ENCODE peak calls at places on chromosomes 3 and 15, in six cellular contexts. K, H, L, I, X and R are unnamed samples. For H3K4me1, the result is how much of the 10 kb centered on the place peaks cover.

GRCh38 chr3:9749333-9749662 is 454 bp upstream of the OGG1 start:
- DNase-seq in H (no peak), L (no peak), I (no peak), X (no peak), K (no peak), R (no peak)

GRCh38 chr3:14902719-14903118 is 44.7 kb upstream of the NR2C2 start:
- DNase-seq in I (no peak), K (no peak), L (peak), X (no peak), H (no peak), R (no peak)

GRCh38 chr3:80285370-80285769 is 517.6 kb upstream of the ROBO1 start:
- DNase-seq in H (no peak), X (no peak), I (no peak), K (peak), L (peak), R (peak)

GRCh38 chr3:88947013-88947412 is 160.4 kb upstream of the EPHA3 start:
- DNase-seq in H (no peak), I (no peak), L (no peak), X (no peak), K (no peak), R (no peak)

GRCh38 chr3:84126160-84126559 is 832.6 kb upstream of the CADM2 start:
- DNase-seq in L (no peak), X (no peak), H (no peak), I (no peak), K (no peak), R (no peak)

GRCh38 chr3:193574488-193575072 is 18.4 kb upstream of the OPA1 start:
- DNase-seq in K (peak), X (no peak), I (no peak), L (no peak), H (no peak), R (no peak)

GRCh38 chr3:46881819-46882376 is 4.4 kb downstream of the PTH1R start:
- DNase-seq in I (no peak), K (no peak), X (no peak), H (no peak), L (peak), R (peak)

GRCh38 chr15:63491979-63492378 is 12.4 kb upstream of the USP3 start:
- DNase-seq in X (no peak), H (no peak), K (no peak), L (peak), I (peak), R (no peak)

GRCh38 chr3:150227839-150228238 is 180.3 kb upstream of the TSC22D2 start:
- DNase-seq in L (peak), I (peak), H (peak), K (peak), X (peak), R (peak)

GRCh38 chr15:41115088-41115651 is 910 bp downstream of the INO80 start:
- DNase-seq in I (peak), L (peak), H (no peak), K (peak), X (peak), R (peak)

GRCh38 chr3:195907730-195908438 is 467 bp downstream of the TNK2 start:
- DNase-seq in H (peak), I (no peak), X (no peak), L (no peak), K (peak), R (no peak)

GRCh38 chr15:63553388-63553791 is 43.8 kb upstream of the FBXL22 start:
- DNase-seq in H (no peak), L (peak), X (no peak), I (peak), K (peak), R (peak)

GRCh38 chr15:92336588-92336987 is 57.1 kb upstream of the ST8SIA2 start:
- DNase-seq in I (no peak), L (no peak), H (no peak), K (no peak), X (no peak), R (no peak)

GRCh38 chr3:113055201-113055600 is 64.4 kb downstream of the GTPBP8 start:
- DNase-seq in X (no peak), H (no peak), L (no peak), K (no peak), I (no peak), R (peak)

GRCh38 chr3:26964313-26964712 is 341.7 kb downstream of the LRRC3B start:
- DNase-seq in K (no peak), H (no peak), L (no peak), X (no peak), I (no peak), R (no peak)

GRCh38 chr3:159824341-159824740 is 164.3 kb upstream of the IL12A start:
- DNase-seq in H (no peak), K (peak), L (peak), X (peak), I (peak), R (peak)

GRCh38 chr3:32138545-32139104 is 32.2 kb downstream of the GPD1L start:
- DNase-seq in X (no peak), I (peak), L (peak), K (no peak), H (no peak), R (no peak)

GRCh38 chr15:84979651-84980050 is 2.0 kb upstream of the PDE8A start:
- DNase-seq in K (no peak), I (no peak), H (no peak), X (no peak), L (no peak), R (no peak)

GRCh38 chr15:83324799-83325198 is 40.3 kb upstream of the BNC1 start:
- DNase-seq in H (no peak), L (no peak), X (no peak), I (no peak), K (no peak), R (no peak)

GRCh38 chr3:73719413-73719831 is 94.7 kb upstream of the PDZRN3 start:
- DNase-seq in H (no peak), L (peak), K (no peak), I (peak), X (no peak), R (peak)

DNA sequence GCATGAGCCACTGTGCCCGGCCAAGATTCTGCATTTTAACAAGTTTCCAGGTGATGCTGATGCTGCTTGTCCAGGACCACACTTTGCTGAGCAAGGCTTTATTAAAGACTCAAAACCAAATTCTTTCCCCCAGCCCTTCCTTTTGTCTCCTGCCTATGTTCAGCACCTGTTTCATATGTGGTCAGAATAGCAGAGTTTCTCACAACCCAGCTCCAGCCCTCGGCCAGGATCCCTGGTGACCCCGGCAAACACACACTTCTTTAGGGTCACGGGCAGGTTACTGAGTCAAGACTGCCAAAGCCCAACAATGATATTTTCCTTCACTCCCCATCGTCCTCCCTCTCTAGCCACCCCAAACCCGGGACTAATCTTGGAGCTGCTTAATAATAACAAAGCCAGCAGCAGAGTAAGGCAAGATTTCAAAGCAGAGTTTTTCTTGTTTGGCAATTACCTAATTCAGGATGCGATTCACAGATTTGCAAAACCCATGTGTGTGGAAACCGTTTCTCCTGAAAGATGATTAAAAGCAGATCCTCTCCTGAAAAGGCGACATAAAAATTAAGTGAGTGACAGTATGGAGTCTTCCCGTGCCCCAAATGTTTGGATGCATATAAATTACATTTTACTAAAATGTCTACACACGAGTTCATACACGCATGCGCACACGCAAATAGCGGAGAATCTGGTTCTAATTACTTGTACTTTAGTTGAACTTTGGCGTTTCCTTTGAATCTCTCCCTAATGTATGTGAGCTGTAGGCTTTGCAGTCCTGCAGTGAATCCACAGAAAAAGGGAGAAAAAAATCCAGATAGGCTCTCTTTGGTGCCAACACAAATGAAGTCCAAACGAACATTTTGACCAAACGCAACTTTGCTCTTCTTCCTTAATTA is 25.7 kb downstream of the RARB start:
- DNase-seq in I (peak), H (peak), L (peak), X (no peak), K (no peak), R (peak)
- H3K9ac ChIP-seq in I (no peak), H (no peak), L (no peak), X (no peak), K (no peak), R (no peak)

DNA sequence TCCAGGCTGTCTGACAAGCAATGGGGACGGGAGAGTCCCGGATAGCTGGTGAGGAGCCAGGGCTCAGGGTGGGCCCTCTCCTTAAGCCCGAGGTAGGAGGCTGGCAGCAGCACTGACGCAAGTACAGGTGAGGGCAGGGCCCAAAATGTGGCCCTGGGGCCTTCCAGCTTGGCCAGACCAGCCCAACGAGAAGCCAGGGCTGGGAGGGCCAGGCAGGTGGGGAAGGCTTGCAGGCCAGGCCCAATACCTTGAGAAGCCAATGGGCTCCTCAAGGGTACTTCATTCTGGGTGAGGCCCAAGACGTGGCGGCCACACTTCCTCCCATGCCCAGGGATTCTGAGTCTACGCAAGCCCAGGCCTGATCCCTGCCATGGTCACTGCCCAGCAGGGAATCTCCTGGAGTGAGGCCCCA is 37.2 kb downstream of the AMOTL2 start:
- DNase-seq in H (no peak), K (no peak), L (no peak), I (no peak), X (no peak), R (no peak)
- H3K4me1 ChIP-seq in H (under half), K (under half), L (under half), I (under half), X (half or more), R (half or more)

DNA sequence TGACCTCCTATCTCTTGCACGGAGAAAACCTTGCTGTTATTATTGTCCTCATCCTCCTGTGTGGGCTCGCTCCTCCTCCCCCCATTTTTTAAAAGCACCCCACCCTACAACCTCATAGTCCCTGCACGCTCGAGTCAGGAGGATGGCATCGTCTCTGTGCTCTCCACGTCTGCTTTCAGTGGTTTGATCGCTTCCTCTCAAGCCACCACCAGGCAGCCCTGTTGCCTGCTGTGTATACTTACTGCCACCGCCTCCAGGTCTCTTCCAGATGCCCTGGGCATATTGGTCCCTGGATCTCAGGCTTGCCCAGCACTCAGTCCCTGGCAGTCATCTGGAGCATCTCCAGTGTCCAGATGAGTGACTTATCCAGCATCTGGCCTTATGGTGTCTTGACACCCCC is 42.1 kb upstream of the GCNT3 start:
- DNase-seq in I (no peak), H (no peak), X (no peak), K (no peak), L (no peak), R (no peak)
- H3K9ac ChIP-seq in I (no peak), H (no peak), X (no peak), K (no peak), L (no peak), R (no peak)

GRCh38 chr3:53169832-53170324 is 8.9 kb downstream of the PRKCD start:
- DNase-seq in X (no peak), H (no peak), K (no peak), L (no peak), I (no peak), R (no peak)
- H3K4me1 ChIP-seq in X (under half), H (half or more), K (under half), L (under half), I (under half), R (under half)

DNA sequence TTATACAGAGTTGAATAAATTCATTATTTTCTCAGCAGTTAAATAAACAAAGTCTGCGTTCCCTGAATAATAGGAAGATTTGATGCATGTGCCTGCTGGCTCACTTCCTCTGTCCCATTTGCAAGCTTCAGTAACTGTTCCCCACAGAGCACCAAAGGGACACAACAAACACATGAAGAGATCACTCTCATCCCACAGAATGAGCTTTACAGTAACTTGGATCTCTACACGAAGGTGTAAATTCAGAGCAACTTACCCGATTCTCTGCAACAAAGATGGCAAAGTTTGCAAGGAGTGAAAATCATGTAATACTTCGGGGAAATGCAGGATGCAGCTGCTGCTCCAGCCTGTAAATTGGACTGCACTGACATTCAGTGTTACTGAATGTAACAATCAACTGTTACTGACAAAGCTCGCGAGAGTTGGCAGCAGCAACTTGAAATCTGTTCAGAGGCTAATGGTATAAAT is at the start of gene BCHE:
- DNase-seq in L (peak), X (no peak), I (peak), H (no peak), K (peak), R (no peak)
- H3K9ac ChIP-seq in L (no peak), X (no peak), I (no peak), H (no peak), K (no peak), R (peak)

DNA sequence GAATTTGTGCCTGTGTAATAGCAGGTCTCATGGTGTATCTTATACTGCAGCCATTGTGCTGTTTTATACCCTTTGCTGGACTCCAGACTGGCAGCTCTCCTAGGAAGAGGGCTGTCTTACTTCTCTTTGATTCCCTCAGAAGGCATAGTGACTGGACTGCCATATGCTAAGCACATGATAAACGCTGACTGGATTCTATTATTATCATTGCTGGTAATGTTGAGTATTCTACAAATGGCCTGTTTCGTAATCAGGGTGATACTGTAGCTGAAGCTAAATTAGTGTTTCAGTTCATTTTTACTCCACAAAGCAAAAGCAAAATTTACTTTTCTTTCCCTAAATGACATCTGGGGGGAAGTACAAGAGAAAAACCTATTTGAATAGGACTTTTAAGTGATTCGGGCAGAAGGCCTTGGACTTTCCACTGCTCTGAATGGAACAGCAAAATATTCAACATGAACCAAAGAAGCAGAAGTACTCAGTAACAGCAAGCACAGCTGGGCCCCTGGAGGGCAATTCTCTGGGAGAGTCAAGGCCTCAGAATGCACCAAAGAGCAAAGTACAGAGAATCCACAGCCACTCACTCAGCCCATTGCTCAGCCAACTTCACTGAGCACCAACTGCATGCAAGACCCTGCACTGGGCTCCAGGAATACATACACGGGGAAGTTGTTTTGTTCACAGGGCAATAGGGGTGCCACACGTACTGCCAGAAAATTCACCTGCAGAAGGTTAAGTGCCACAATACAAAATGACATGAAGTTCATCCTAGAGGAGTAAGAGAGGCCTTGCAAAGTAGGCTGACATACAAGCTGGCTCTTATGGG is 7.9 kb upstream of the BCL2A1 start:
- DNase-seq in I (peak), X (no peak), H (no peak), K (no peak), L (peak), R (peak)
- H3K4me1 ChIP-seq in I (under half), X (under half), H (under half), K (under half), L (under half), R (under half)